ENCODE peak calls at places on chromosome 17, in nine cellular contexts. Q is AG04449, F is AG10803, Y is body of pancreas, W is HFF-Myc, N is psoas muscle, O is GM12878, U is A549, G is ovary. M is an unnamed sample.

GRCh38 chr17:2070241-2071023 is 15.5 kb downstream of the HIC1 start:
- DNase-seq in N (no peak), Q (no peak), Y (peak; percentile 57), W (no peak), G (peak; percentile 28), U (no peak), O (peak; percentile 96), F (no peak), M (no peak)

GRCh38 chr17:34171245-34171818 is 83.8 kb upstream of the CCL2 start:
- DNase-seq in G (peak; percentile 35), U (peak; percentile 68), Y (peak; percentile 80), W (peak; percentile 61), O (no peak), N (peak; percentile 63), F (peak; percentile 44), Q (no peak), M (peak; percentile 39)

GRCh38 chr17:78796134-78796900 is 14.2 kb upstream of the CYTH1 start:
- DNase-seq in O (no peak), U (no peak), Y (no peak), N (peak; percentile 36), W (no peak), G (no peak), F (no peak), Q (no peak), M (no peak)

GRCh38 chr17:77735051-77735340 is 223.5 kb upstream of the TNRC6C start:
- DNase-seq in F (no peak), Q (no peak), N (no peak), O (no peak), Y (no peak), U (no peak), W (no peak), G (no peak), M (no peak)

GRCh38 chr17:50835563-50836231 is at the start of gene WFIKKN2:
- DNase-seq in Y (no peak), U (no peak), W (no peak), N (no peak), O (no peak), F (no peak), Q (no peak), G (peak; percentile 41), M (no peak)

GRCh38 chr17:54899721-54900456 is 763 bp upstream of the TOM1L1 start:
- DNase-seq in U (no peak), F (no peak), O (no peak), Q (no peak), G (no peak), N (no peak), Y (peak; percentile 25), W (no peak), M (no peak)

GRCh38 chr17:72222971-72223370 is 102.2 kb downstream of the SOX9 start:
- DNase-seq in Q (no peak), Y (no peak), O (no peak), F (no peak), G (no peak), W (no peak), N (no peak), U (no peak), M (no peak)

GRCh38 chr17:79027925-79028491 is 4.0 kb downstream of the C1QTNF1 start:
- DNase-seq in Q (no peak), Y (no peak), U (no peak), O (no peak), N (peak; percentile 64), G (peak; percentile 39), F (peak; percentile 49), W (no peak), M (no peak)

GRCh38 chr17:76793775-76794174 is 55.9 kb downstream of the MFSD11 start:
- DNase-seq in Y (no peak), Q (no peak), W (no peak), F (peak; percentile 23), O (no peak), G (no peak), U (peak; percentile 80), N (no peak), M (no peak)

GRCh38 chr17:42653179-42654124 is 5.6 kb upstream of the TUBG2 start:
- DNase-seq in W (peak; percentile 74), O (no peak), Q (no peak), U (no peak), N (peak; percentile 85), G (peak; percentile 75), Y (peak; percentile 78), F (peak; percentile 82), M (no peak)

GRCh38 chr17:73934696-73935095 is 268.8 kb upstream of the RPL38 start:
- DNase-seq in G (no peak), O (no peak), Q (no peak), F (no peak), W (no peak), Y (no peak), N (no peak), U (no peak), M (no peak)

GRCh38 chr17:79006001-79006400 is 3.6 kb downstream of the CANT1 start:
- DNase-seq in Q (no peak), F (no peak), Y (no peak), U (no peak), N (no peak), G (peak; percentile 8), O (no peak), W (no peak), M (no peak)

GRCh38 chr17:6070280-6070894 is at the start of gene WSCD1:
- DNase-seq in Q (no peak), W (no peak), U (peak; percentile 17), O (no peak), F (no peak), G (no peak), Y (peak; percentile 63), N (peak; percentile 62), M (no peak)

GRCh38 chr17:29162909-29163341 is 17.3 kb downstream of the MYO18A start:
- DNase-seq in Q (no peak), G (no peak), N (no peak), Y (no peak), W (no peak), F (peak; percentile 63), O (no peak), U (no peak), M (no peak)

GRCh38 chr17:79065105-79065670 is 9.4 kb upstream of the ENGASE start:
- DNase-seq in F (peak; percentile 22), Q (no peak), O (no peak), Y (peak; percentile 61), N (no peak), U (peak; percentile 73), W (no peak), G (peak; percentile 44), M (no peak)

GRCh38 chr17:64345691-64346376 is 44.8 kb downstream of the PECAM1 start:
- DNase-seq in Q (no peak), U (no peak), O (no peak), Y (no peak), W (no peak), F (no peak), G (peak; percentile 17), N (no peak), M (no peak)

GRCh38 chr17:59406808-59407381 is 75.4 kb downstream of the YPEL2 start:
- DNase-seq in Y (no peak), O (no peak), G (no peak), Q (no peak), U (peak; percentile 56), F (peak; percentile 26), N (no peak), W (no peak), M (peak; percentile 26)

GRCh38 chr17:69878661-69879060 is 196.4 kb upstream of the KCNJ16 start:
- DNase-seq in N (no peak), W (no peak), U (no peak), G (no peak), Q (no peak), O (no peak), Y (no peak), F (peak; percentile 32), M (no peak)

GRCh38 chr17:19336938-19337711 is 25.4 kb downstream of the B9D1 start:
- DNase-seq in Q (no peak), W (no peak), Y (peak; percentile 85), O (no peak), F (no peak), G (peak; percentile 47), N (no peak), U (peak; percentile 39), M (no peak)

GRCh38 chr17:28615260-28615940 is 1.4 kb upstream of the RSKR start:
- DNase-seq in O (no peak), Y (no peak), Q (no peak), N (no peak), U (no peak), G (no peak), F (no peak), W (no peak), M (no peak)

GRCh38 chr17:38731526-38732294 is 1.6 kb downstream of the CISD3 start:
- DNase-seq in O (no peak), U (no peak), W (no peak), F (no peak), Q (no peak), G (peak; percentile 55), Y (no peak), N (no peak), M (peak; percentile 75)
- H3K4me3 ChIP-seq in O (peak overlapping the region; percentile 90), U (peak overlapping the region; percentile 77), W (peak overlapping the region; percentile 83), F (peak overlapping the region; percentile 87), Q (no peak overlapping the region), G (no peak overlapping the region), Y (no peak overlapping the region), N (peak overlapping the region; percentile 72), M (peak overlapping the region; percentile 88)

DNA sequence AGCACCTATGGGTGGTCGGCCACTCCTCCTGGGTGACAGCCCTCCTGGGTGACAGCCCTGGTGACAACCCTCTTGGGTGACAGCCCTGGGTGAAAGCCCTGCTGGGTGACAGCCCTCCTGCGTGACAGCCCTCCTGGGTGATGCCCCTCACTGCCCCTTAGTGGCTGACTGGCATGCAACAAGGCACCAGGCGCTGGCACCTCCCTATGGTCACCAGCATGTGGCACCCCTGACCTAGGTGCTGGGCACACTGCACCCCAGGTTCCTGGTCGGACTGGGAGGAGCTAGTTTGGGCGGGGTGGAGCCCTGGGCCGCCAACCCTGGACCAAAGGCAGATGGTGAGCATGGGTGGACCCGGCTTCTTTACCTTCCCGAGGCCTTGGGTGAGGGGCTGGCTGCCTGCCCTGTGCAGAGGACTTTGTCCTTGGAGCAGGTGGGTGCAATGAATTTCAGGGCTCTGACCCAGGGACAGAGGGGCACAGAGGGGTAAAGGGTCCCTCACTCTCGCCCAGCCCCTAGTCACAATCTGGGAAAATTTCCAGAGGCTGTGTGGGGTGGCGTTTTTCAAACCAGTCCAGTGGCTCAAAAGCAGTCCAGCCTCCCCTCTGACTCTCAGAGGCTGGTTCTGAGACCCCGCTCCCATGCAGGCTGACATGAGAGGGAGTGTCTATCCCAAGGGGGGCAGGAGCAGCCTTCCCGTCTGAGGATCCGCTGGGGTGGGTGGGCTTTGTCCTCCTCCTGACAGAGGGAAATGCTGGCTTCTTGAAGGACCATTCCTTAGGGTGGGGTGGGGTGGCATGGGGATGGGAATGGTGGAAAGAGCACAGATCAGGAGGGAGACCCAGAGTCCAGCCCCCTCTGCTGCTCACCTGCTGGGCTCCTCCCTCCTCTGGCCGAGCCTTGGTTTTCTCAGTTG is 25.9 kb upstream of the TNFRSF13B start:
- DNase-seq in N (no peak), U (peak; percentile 80), G (no peak), Y (no peak), O (no peak), Q (no peak), F (no peak), W (no peak), M (no peak)
- TF ChIP-seq CTCF in N (no peak), U (peak; percentile 73), G (no peak), Y (no peak), O (peak; percentile 24), Q (peak; percentile 99), F (no peak), W (no peak), M (peak; percentile 18)

GRCh38 chr17:45143767-45144198 is 4.5 kb upstream of the HEXIM1 start:
- DNase-seq in U (no peak), F (peak; percentile 91), Q (no peak), Y (peak; percentile 67), O (no peak), W (no peak), G (peak; percentile 96), N (peak; percentile 96), M (no peak)
- H3K4me3 ChIP-seq in U (no peak overlapping the region), F (peak overlapping the region; percentile 56), Q (peak overlapping the region; percentile 44), Y (no peak overlapping the region), O (peak overlapping the region; percentile 67), W (peak overlapping the region; percentile 22), G (peak overlapping the region; percentile 47), N (peak overlapping the region; percentile 63), M (no peak overlapping the region)

GRCh38 chr17:57494446-57494845 is 238.1 kb downstream of the MSI2 start:
- DNase-seq in U (no peak), O (no peak), Y (no peak), G (no peak), F (no peak), W (no peak), Q (no peak), N (no peak), M (no peak)
- TF ChIP-seq CTCF in U (no peak), O (no peak), Y (no peak), G (no peak), F (no peak), W (no peak), Q (no peak), N (no peak), M (no peak)